ENCODE peak calls at places on chromosomes 13 and 19, in four cellular contexts. Q, G, X and K are unnamed samples.

GRCh38 chr13:110812111-110812868 is 98.8 kb downstream of the ING1 start:
- DNase-seq in Q (no peak), G (no peak), X (no peak), K (no peak)

GRCh38 chr13:109131698-109132257 is 502.4 kb downstream of the MYO16 start:
- DNase-seq in Q (peak; percentile 42), G (no peak), X (no peak), K (no peak)

GRCh38 chr13:108618233-108618632 is 11.2 kb upstream of the MYO16 start:
- DNase-seq in Q (no peak), G (no peak), X (no peak), K (no peak)

GRCh38 chr19:703651-704446 is 4.9 kb upstream of the PALM start:
- DNase-seq in Q (peak; percentile 73), G (no peak), X (no peak), K (no peak)

GRCh38 chr13:72062566-72062965 is 195.6 kb upstream of the DACH1 start:
- DNase-seq in Q (no peak), G (no peak), X (no peak), K (no peak)

GRCh38 chr13:37608750-37609339 is 10.3 kb upstream of the POSTN start:
- DNase-seq in Q (no peak), G (no peak), X (no peak), K (no peak)

GRCh38 chr19:13984875-13985741 is 21.0 kb downstream of the RFX1 start:
- DNase-seq in Q (no peak), G (no peak), X (no peak), K (no peak)

GRCh38 chr13:36242761-36243160 is 28.4 kb upstream of the SOHLH2 start:
- DNase-seq in Q (no peak), G (no peak), X (no peak), K (no peak)

GRCh38 chr19:6527893-6528543 is 2.8 kb upstream of the TNFSF9 start:
- DNase-seq in Q (no peak), G (no peak), X (no peak), K (no peak)

GRCh38 chr19:42200116-42200740 is 17.2 kb downstream of the DEDD2 start:
- DNase-seq in Q (no peak), G (no peak), X (no peak), K (no peak)

GRCh38 chr19:31226536-31226935 is 122.7 kb downstream of the TSHZ3 start:
- DNase-seq in Q (no peak), G (no peak), X (peak; percentile 22), K (no peak)

GRCh38 chr13:46121597-46122163 is 16.8 kb upstream of the CPB2 start:
- DNase-seq in Q (no peak), G (no peak), X (no peak), K (no peak)

DNA sequence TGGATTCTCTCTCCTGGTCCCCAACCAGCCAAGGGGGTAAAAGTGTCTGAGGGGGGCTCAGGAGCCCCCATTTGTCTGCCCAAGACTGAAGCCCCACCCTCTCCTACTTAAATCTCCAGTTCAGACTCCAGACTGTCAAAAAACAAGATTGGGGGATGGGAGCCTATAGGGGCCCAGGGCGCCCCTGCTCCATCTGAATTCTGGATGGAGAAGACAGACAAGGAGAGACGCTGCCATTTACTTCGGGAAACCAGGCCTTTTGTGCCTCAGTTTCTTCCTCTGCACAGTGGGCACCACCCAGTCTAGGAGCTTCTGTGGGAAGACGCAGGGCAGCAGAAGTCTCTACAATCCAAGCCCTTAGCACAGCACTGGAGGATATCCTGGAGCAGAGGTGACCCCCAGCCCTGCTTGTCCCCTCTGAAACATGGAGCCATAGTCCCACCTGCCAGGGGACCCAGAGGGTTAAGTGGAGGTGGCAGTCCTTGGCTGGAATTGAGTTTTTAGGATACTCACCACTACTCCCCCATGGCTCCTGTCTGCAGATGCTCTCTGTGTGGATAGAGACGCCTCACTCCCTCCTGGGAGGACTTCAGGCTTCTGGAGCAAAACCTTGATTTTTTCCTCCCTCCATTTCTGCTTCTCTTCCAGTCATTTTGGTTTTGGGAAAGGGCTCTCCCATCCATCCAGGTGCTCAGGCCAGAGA is 1.7 kb upstream of the CRLF1 start:
- DNase-seq in Q (no peak), G (no peak), X (no peak), K (no peak)
- H3K4me3 ChIP-seq in Q (no peak overlapping the region), G (no peak overlapping the region), X (no peak overlapping the region), K (no peak overlapping the region)

GRCh38 chr13:23608704-23609413 is 38.6 kb downstream of the TNFRSF19 start:
- DNase-seq in Q (no peak), G (no peak), X (no peak), K (no peak)
- TF ChIP-seq CTCF in Q (no peak), G (no peak), X (no peak), K (no peak)

DNA sequence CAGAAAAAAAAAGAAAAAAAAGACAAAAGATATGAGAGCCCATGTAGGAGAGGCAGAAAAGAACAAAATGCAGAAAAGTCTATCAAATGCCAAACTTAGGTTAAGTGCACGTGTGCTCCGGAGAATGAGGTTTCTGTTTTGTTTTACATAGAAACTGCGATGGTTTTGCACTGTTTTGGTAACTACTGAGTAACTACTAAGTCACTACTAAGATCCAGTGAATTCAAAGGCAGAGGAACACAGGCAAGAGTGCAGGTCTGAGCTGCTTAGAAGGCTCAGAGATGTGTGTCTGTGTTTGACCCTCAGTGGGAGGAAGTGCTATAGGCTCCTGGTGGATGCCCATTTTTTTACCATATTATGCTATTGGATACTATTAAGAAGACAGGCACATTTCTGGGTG is 299.3 kb downstream of the NDFIP2 start:
- DNase-seq in Q (no peak), G (no peak), X (no peak), K (no peak)
- H3K4me3 ChIP-seq in Q (no peak overlapping the region), G (peak overlapping the region; percentile 6), X (no peak overlapping the region), K (no peak overlapping the region)

GRCh38 chr19:35783469-35784400 is 8.4 kb downstream of the ARHGAP33 start:
- DNase-seq in Q (no peak), G (no peak), X (no peak), K (no peak)
- TF ChIP-seq CTCF in Q (no peak), G (no peak), X (no peak), K (no peak)

GRCh38 chr19:16625183-16625958 is 2.6 kb downstream of the MED26 start:
- DNase-seq in Q (no peak), G (no peak), X (no peak), K (no peak)
- H3K4me3 ChIP-seq in Q (no peak overlapping the region), G (no peak overlapping the region), X (no peak overlapping the region), K (no peak overlapping the region)

GRCh38 chr19:4619668-4620294 is 19.5 kb upstream of the TNFAIP8L1 start:
- DNase-seq in Q (no peak), G (no peak), X (no peak), K (no peak)

GRCh38 chr19:4624301-4624700 is 15.0 kb upstream of the TNFAIP8L1 start:
- DNase-seq in Q (peak; percentile 46), G (no peak), X (no peak), K (no peak)

GRCh38 chr19:4624733-4625362 is 14.5 kb upstream of the TNFAIP8L1 start:
- DNase-seq in Q (peak; percentile 38), G (no peak), X (no peak), K (no peak)

GRCh38 chr19:4620675-4621074 is 18.6 kb upstream of the TNFAIP8L1 start:
- DNase-seq in Q (peak; percentile 58), G (no peak), X (no peak), K (no peak)

GRCh38 chr19:4622695-4623421 is 16.5 kb upstream of the TNFAIP8L1 start:
- DNase-seq in Q (peak; percentile 59), G (no peak), X (no peak), K (no peak)
- TF ChIP-seq CTCF in Q (peak; percentile 19), G (no peak), X (peak; percentile 10), K (no peak)

GRCh38 chr19:45492627-45493470 is 4.0 kb downstream of the RTN2 start:
- DNase-seq in Q (peak; percentile 90), G (no peak), X (peak; percentile 47), K (no peak)
- H3K4me3 ChIP-seq in Q (peak overlapping the region; percentile 70), G (peak overlapping the region; percentile 58), X (peak overlapping the region; percentile 75), K (peak overlapping the region; percentile 56)

DNA sequence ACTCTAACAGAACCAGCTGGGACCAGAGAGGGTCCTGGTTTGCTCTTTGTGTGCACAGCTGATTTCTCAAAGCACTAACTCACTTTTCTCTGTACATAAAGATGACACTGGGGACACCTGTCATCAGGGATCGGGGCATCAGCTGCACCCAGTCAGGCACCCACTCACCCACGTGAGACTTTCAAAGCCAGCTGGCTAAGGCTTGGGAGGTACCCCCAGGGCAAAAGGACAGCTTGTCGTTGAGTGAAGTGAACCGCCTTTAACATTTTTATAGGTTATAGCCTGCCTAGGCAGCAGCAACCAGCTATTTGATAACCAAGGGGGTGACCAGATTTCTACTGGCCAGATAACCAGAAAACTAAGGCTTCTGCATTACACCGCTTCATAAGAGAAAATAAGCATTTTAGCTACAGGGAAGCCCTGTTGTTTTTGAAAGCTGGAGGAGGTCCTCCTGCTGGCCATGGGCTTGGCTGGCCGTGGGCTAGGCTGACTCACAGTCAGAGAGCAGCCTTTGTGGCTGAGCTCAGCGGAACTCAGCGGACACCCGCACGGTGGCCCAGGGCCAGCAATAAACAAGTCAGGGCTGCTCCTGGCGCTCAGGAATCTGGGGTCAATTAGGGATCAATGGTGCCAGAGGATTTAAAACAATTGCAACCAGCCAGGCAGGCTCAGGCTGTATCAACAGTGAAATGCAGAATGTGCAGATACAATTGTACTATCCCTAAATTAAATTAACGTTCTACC is 57.1 kb downstream of the ALOX5AP start:
- DNase-seq in Q (no peak), G (peak; percentile 75), X (peak; percentile 72), K (peak; percentile 69)
- TF ChIP-seq CTCF in Q (peak; percentile 69), G (peak; percentile 58), X (peak; percentile 79), K (peak; percentile 68)

GRCh38 chr13:30416471-30416870 is 5.8 kb upstream of the UBE2L5 start:
- DNase-seq in Q (no peak), G (no peak), X (no peak), K (no peak)

GRCh38 chr13:30422056-30422914 is at the start of gene UBE2L5:
- DNase-seq in Q (peak; percentile 87), G (no peak), X (no peak), K (no peak)

GRCh38 chr13:30418075-30418715 is 4.1 kb upstream of the UBE2L5 start:
- DNase-seq in Q (no peak), G (no peak), X (no peak), K (no peak)

GRCh38 chr13:30421093-30422055 is 919 bp upstream of the UBE2L5 start:
- DNase-seq in Q (peak; percentile 87), G (no peak), X (no peak), K (no peak)

GRCh38 chr13:30418886-30419459 is 3.3 kb upstream of the UBE2L5 start:
- DNase-seq in Q (no peak), G (no peak), X (no peak), K (no peak)
- H3K4me3 ChIP-seq in Q (no peak overlapping the region), G (no peak overlapping the region), X (no peak overlapping the region), K (no peak overlapping the region)

GRCh38 chr19:18798384-18799352 is 7.6 kb upstream of the COMP start:
- DNase-seq in Q (no peak), G (no peak), X (no peak), K (no peak)
- TF ChIP-seq CTCF in Q (no peak), G (no peak), X (no peak), K (no peak)